ENCODE peak calls at places on chromosomes 4 and X, in seven cellular contexts. One of them, this sample, is unnamed.

GRCh38 chr4:40536032-40536431 is 93.6 kb downstream of the RBM47 start:
- DNase-seq in neural progenitor cell: no peak
- DNase-seq in substantia nigra: no peak
- DNase-seq in tibial artery: no peak
- DNase-seq in left lung: no peak
- DNase-seq in tibial nerve: no peak
- DNase-seq in RWPE1: no peak
- DNase-seq in this sample: no peak

GRCh38 chr4:69098470-69098869 is 2.2 kb downstream of the UGT2B7 start:
- DNase-seq in tibial nerve: no peak
- DNase-seq in tibial artery: no peak
- DNase-seq in neural progenitor cell: no peak
- DNase-seq in substantia nigra: no peak
- DNase-seq in RWPE1: no peak
- DNase-seq in left lung: no peak
- DNase-seq in this sample: no peak

GRCh38 chr4:111961806-111962205 is 183.4 kb upstream of the FAM241A start:
- DNase-seq in neural progenitor cell: no peak
- DNase-seq in RWPE1: peak; percentile 4
- DNase-seq in tibial artery: no peak
- DNase-seq in substantia nigra: no peak
- DNase-seq in tibial nerve: no peak
- DNase-seq in left lung: no peak
- DNase-seq in this sample: no peak

GRCh38 chr4:99615210-99615834 is 40.7 kb downstream of the MTTP start:
- DNase-seq in tibial nerve: no peak
- DNase-seq in left lung: no peak
- DNase-seq in tibial artery: no peak
- DNase-seq in neural progenitor cell: no peak
- DNase-seq in substantia nigra: no peak
- DNase-seq in RWPE1: no peak
- DNase-seq in this sample: no peak

GRCh38 chrX:2552621-2553297 is 52.0 kb upstream of the DHRSX start:
- DNase-seq in left lung: no peak
- DNase-seq in substantia nigra: no peak
- DNase-seq in neural progenitor cell: no peak
- DNase-seq in tibial artery: no peak
- DNase-seq in RWPE1: no peak
- DNase-seq in tibial nerve: peak; percentile 8
- DNase-seq in this sample: no peak

GRCh38 chr4:102196221-102196620 is 149.1 kb downstream of the SLC39A8 start:
- DNase-seq in RWPE1: peak; percentile 38
- DNase-seq in left lung: no peak
- DNase-seq in tibial artery: no peak
- DNase-seq in substantia nigra: no peak
- DNase-seq in tibial nerve: no peak
- DNase-seq in neural progenitor cell: peak; percentile 12
- DNase-seq in this sample: no peak

GRCh38 chr4:137677851-137678250 is 145.6 kb upstream of the PCDH18 start:
- DNase-seq in RWPE1: peak; percentile 9
- DNase-seq in neural progenitor cell: no peak
- DNase-seq in substantia nigra: no peak
- DNase-seq in tibial nerve: no peak
- DNase-seq in left lung: no peak
- DNase-seq in tibial artery: no peak
- DNase-seq in this sample: no peak

GRCh38 chrX:9146657-9147056 is 112.7 kb upstream of the FAM9B start:
- DNase-seq in tibial artery: no peak
- DNase-seq in neural progenitor cell: no peak
- DNase-seq in tibial nerve: no peak
- DNase-seq in RWPE1: no peak
- DNase-seq in left lung: no peak
- DNase-seq in substantia nigra: no peak
- DNase-seq in this sample: no peak

GRCh38 chr4:158094413-158095110 is 78.3 kb downstream of the GASK1B start:
- DNase-seq in tibial artery: no peak
- DNase-seq in neural progenitor cell: no peak
- DNase-seq in RWPE1: peak; percentile 61
- DNase-seq in left lung: no peak
- DNase-seq in tibial nerve: no peak
- DNase-seq in substantia nigra: no peak
- DNase-seq in this sample: no peak

GRCh38 chr4:102640669-102641068 is 120.1 kb downstream of the MANBA start:
- DNase-seq in RWPE1: no peak
- DNase-seq in left lung: no peak
- DNase-seq in tibial artery: no peak
- DNase-seq in substantia nigra: no peak
- DNase-seq in tibial nerve: no peak
- DNase-seq in neural progenitor cell: no peak
- DNase-seq in this sample: no peak

GRCh38 chrX:41734530-41734929 is 10.5 kb downstream of the GPR82 start:
- DNase-seq in RWPE1: peak; percentile 1
- DNase-seq in neural progenitor cell: peak; percentile 33
- DNase-seq in tibial artery: no peak
- DNase-seq in tibial nerve: no peak
- DNase-seq in substantia nigra: no peak
- DNase-seq in left lung: no peak
- DNase-seq in this sample: no peak

GRCh38 chrX:44765556-44765955 is 78.3 kb upstream of the DUSP21 start:
- DNase-seq in neural progenitor cell: no peak
- DNase-seq in substantia nigra: no peak
- DNase-seq in tibial nerve: no peak
- DNase-seq in RWPE1: no peak
- DNase-seq in left lung: no peak
- DNase-seq in tibial artery: no peak
- DNase-seq in this sample: no peak

GRCh38 chr4:82865592-82865991 is 25.4 kb downstream of the SEC31A start:
- DNase-seq in neural progenitor cell: no peak
- DNase-seq in left lung: no peak
- DNase-seq in substantia nigra: no peak
- DNase-seq in tibial nerve: peak; percentile 34
- DNase-seq in RWPE1: peak; percentile 70
- DNase-seq in tibial artery: no peak
- DNase-seq in this sample: no peak

GRCh38 chrX:54178100-54178940 is 4.7 kb downstream of the FAM120C start:
- DNase-seq in RWPE1: peak; percentile 64
- DNase-seq in tibial nerve: no peak
- DNase-seq in neural progenitor cell: no peak
- DNase-seq in substantia nigra: no peak
- DNase-seq in tibial artery: no peak
- DNase-seq in left lung: no peak
- DNase-seq in this sample: no peak

GRCh38 chr4:7658297-7659204 is 223.8 kb upstream of the PSAPL1 start:
- DNase-seq in neural progenitor cell: no peak
- DNase-seq in tibial artery: no peak
- DNase-seq in substantia nigra: no peak
- DNase-seq in left lung: no peak
- DNase-seq in tibial nerve: no peak
- DNase-seq in RWPE1: no peak
- DNase-seq in this sample: no peak

GRCh38 chr4:165010487-165010886 is 21.3 kb upstream of the TRIM60 start:
- DNase-seq in left lung: no peak
- DNase-seq in RWPE1: no peak
- DNase-seq in tibial artery: no peak
- DNase-seq in neural progenitor cell: no peak
- DNase-seq in tibial nerve: no peak
- DNase-seq in substantia nigra: no peak
- DNase-seq in this sample: no peak

GRCh38 chr4:23038626-23039245 is 346.0 kb downstream of the GBA3 start:
- DNase-seq in left lung: no peak
- DNase-seq in neural progenitor cell: no peak
- DNase-seq in tibial nerve: no peak
- DNase-seq in tibial artery: no peak
- DNase-seq in substantia nigra: no peak
- DNase-seq in RWPE1: no peak
- DNase-seq in this sample: no peak
- H3K27ac ChIP-seq in left lung: no peak overlapping the region
- H3K27ac ChIP-seq in neural progenitor cell: no peak overlapping the region
- H3K27ac ChIP-seq in tibial nerve: no peak overlapping the region
- H3K27ac ChIP-seq in tibial artery: no peak overlapping the region
- H3K27ac ChIP-seq in substantia nigra: no peak overlapping the region
- H3K27ac ChIP-seq in RWPE1: no peak overlapping the region
- H3K27ac ChIP-seq in this sample: no peak overlapping the region

DNA sequence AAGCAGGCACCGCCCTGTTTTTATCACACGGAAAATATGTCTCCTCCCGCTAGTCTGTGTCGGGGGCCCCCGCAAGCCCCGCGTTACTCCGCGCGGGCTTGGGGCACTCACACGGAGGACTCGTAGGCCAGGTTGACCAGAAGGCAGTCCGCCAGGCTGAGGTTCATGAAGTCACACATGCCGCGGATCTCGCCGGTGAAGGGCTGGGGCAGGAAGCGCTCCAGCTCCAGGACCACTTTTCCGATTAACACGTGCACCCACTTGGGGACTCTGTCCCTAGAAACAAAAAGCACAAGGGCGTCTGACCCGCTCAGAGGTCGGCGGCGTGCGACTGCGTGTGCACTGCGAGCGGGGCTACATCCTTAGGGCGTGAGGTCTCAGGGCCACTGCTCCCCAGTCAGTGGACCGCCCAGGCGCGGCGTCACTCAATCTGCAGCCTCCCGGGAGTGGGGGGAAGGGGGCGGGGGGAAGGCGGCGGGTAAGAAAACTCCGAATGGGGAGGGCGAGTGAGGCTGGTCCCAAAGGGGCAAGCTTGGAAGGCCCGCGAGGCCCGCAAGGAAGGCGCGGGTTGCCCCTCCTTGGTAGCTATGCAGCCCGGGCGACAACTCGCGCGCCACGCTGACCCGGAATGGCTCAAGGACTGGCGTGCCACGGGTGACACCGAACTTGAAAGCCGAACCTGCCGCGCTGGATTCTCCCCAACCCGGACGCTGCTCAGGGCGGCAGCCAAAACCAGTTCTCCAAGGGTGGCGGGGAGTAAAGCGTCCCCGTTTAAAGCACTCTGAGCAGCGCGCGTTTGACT is 722 bp downstream of the NAAA start:
- DNase-seq in tibial artery: peak; percentile 86
- DNase-seq in substantia nigra: no peak
- DNase-seq in neural progenitor cell: peak; percentile 81
- DNase-seq in left lung: peak; percentile 84
- DNase-seq in RWPE1: peak; percentile 78
- DNase-seq in tibial nerve: peak; percentile 49
- DNase-seq in this sample: peak; percentile 84
- H3K27ac ChIP-seq in tibial artery: peak overlapping the region; percentile 82
- H3K27ac ChIP-seq in substantia nigra: peak overlapping the region; percentile 63
- H3K27ac ChIP-seq in neural progenitor cell: no peak overlapping the region
- H3K27ac ChIP-seq in left lung: peak overlapping the region; percentile 84
- H3K27ac ChIP-seq in RWPE1: peak overlapping the region; percentile 75
- H3K27ac ChIP-seq in tibial nerve: peak overlapping the region; percentile 80
- H3K27ac ChIP-seq in this sample: peak overlapping the region; percentile 58

GRCh38 chrX:4932790-4933189 is 1219.3 kb upstream of the PRKX start:
- DNase-seq in neural progenitor cell: no peak
- DNase-seq in RWPE1: no peak
- DNase-seq in tibial nerve: no peak
- DNase-seq in tibial artery: no peak
- DNase-seq in substantia nigra: no peak
- DNase-seq in left lung: no peak
- DNase-seq in this sample: no peak

GRCh38 chrX:4935387-4935786 is 1221.9 kb upstream of the PRKX start:
- DNase-seq in neural progenitor cell: no peak
- DNase-seq in substantia nigra: no peak
- DNase-seq in tibial artery: no peak
- DNase-seq in RWPE1: no peak
- DNase-seq in left lung: no peak
- DNase-seq in tibial nerve: no peak
- DNase-seq in this sample: no peak

GRCh38 chrX:4935846-4936245 is 1222.4 kb upstream of the PRKX start:
- DNase-seq in tibial artery: no peak
- DNase-seq in substantia nigra: no peak
- DNase-seq in RWPE1: no peak
- DNase-seq in tibial nerve: no peak
- DNase-seq in neural progenitor cell: no peak
- DNase-seq in left lung: peak; percentile 38
- DNase-seq in this sample: no peak

GRCh38 chrX:4936315-4936714 is 1222.9 kb upstream of the PRKX start:
- DNase-seq in RWPE1: no peak
- DNase-seq in left lung: no peak
- DNase-seq in substantia nigra: no peak
- DNase-seq in tibial artery: no peak
- DNase-seq in tibial nerve: no peak
- DNase-seq in neural progenitor cell: no peak
- DNase-seq in this sample: no peak
- H3K27ac ChIP-seq in RWPE1: no peak overlapping the region
- H3K27ac ChIP-seq in left lung: no peak overlapping the region
- H3K27ac ChIP-seq in substantia nigra: no peak overlapping the region
- H3K27ac ChIP-seq in tibial artery: no peak overlapping the region
- H3K27ac ChIP-seq in tibial nerve: no peak overlapping the region
- H3K27ac ChIP-seq in neural progenitor cell: no peak overlapping the region
- H3K27ac ChIP-seq in this sample: no peak overlapping the region

GRCh38 chr4:48706741-48707140 is 73.3 kb downstream of the FRYL start:
- DNase-seq in neural progenitor cell: peak; percentile 62
- DNase-seq in RWPE1: no peak
- DNase-seq in tibial artery: no peak
- DNase-seq in left lung: no peak
- DNase-seq in tibial nerve: no peak
- DNase-seq in substantia nigra: no peak
- DNase-seq in this sample: no peak
- H3K27ac ChIP-seq in neural progenitor cell: peak overlapping the region; percentile 66
- H3K27ac ChIP-seq in RWPE1: no peak overlapping the region
- H3K27ac ChIP-seq in tibial artery: no peak overlapping the region
- H3K27ac ChIP-seq in left lung: no peak overlapping the region
- H3K27ac ChIP-seq in tibial nerve: no peak overlapping the region
- H3K27ac ChIP-seq in substantia nigra: no peak overlapping the region
- H3K27ac ChIP-seq in this sample: no peak overlapping the region

GRCh38 chr4:5752803-5753184 is 41.8 kb downstream of the EVC start:
- DNase-seq in tibial artery: peak; percentile 56
- DNase-seq in tibial nerve: no peak
- DNase-seq in substantia nigra: no peak
- DNase-seq in left lung: no peak
- DNase-seq in neural progenitor cell: no peak
- DNase-seq in RWPE1: no peak
- DNase-seq in this sample: peak; percentile 50
- H3K27ac ChIP-seq in tibial artery: no peak overlapping the region
- H3K27ac ChIP-seq in tibial nerve: no peak overlapping the region
- H3K27ac ChIP-seq in substantia nigra: no peak overlapping the region
- H3K27ac ChIP-seq in left lung: no peak overlapping the region
- H3K27ac ChIP-seq in neural progenitor cell: no peak overlapping the region
- H3K27ac ChIP-seq in RWPE1: peak overlapping the region; percentile 94
- H3K27ac ChIP-seq in this sample: no peak overlapping the region

GRCh38 chr4:92521941-92522340 is 218.2 kb downstream of the GRID2 start:
- DNase-seq in neural progenitor cell: no peak
- DNase-seq in tibial nerve: no peak
- DNase-seq in tibial artery: no peak
- DNase-seq in RWPE1: no peak
- DNase-seq in left lung: no peak
- DNase-seq in substantia nigra: no peak
- DNase-seq in this sample: no peak

GRCh38 chr4:92520563-92520962 is 216.8 kb downstream of the GRID2 start:
- DNase-seq in tibial artery: no peak
- DNase-seq in left lung: no peak
- DNase-seq in RWPE1: no peak
- DNase-seq in substantia nigra: no peak
- DNase-seq in neural progenitor cell: peak; percentile 73
- DNase-seq in tibial nerve: no peak
- DNase-seq in this sample: no peak

GRCh38 chr4:92519727-92520126 is 216.0 kb downstream of the GRID2 start:
- DNase-seq in tibial nerve: no peak
- DNase-seq in substantia nigra: no peak
- DNase-seq in tibial artery: no peak
- DNase-seq in neural progenitor cell: no peak
- DNase-seq in left lung: no peak
- DNase-seq in RWPE1: no peak
- DNase-seq in this sample: no peak

GRCh38 chr4:92514632-92515031 is 210.9 kb downstream of the GRID2 start:
- DNase-seq in left lung: no peak
- DNase-seq in neural progenitor cell: peak; percentile 11
- DNase-seq in RWPE1: no peak
- DNase-seq in tibial artery: no peak
- DNase-seq in substantia nigra: no peak
- DNase-seq in tibial nerve: no peak
- DNase-seq in this sample: no peak

GRCh38 chr4:92516450-92516849 is 212.7 kb downstream of the GRID2 start:
- DNase-seq in left lung: no peak
- DNase-seq in tibial nerve: no peak
- DNase-seq in neural progenitor cell: no peak
- DNase-seq in substantia nigra: no peak
- DNase-seq in tibial artery: no peak
- DNase-seq in RWPE1: no peak
- DNase-seq in this sample: no peak
- H3K27ac ChIP-seq in left lung: no peak overlapping the region
- H3K27ac ChIP-seq in tibial nerve: no peak overlapping the region
- H3K27ac ChIP-seq in neural progenitor cell: no peak overlapping the region
- H3K27ac ChIP-seq in substantia nigra: no peak overlapping the region
- H3K27ac ChIP-seq in tibial artery: no peak overlapping the region
- H3K27ac ChIP-seq in RWPE1: no peak overlapping the region
- H3K27ac ChIP-seq in this sample: no peak overlapping the region